ENCODE peak calls at places on chromosomes 11 and 22, in ten cellular contexts. One of them, this sample, is unnamed. For H3K27me3, the result is how much of the 10 kb centered on the place peaks cover.

GRCh38 chr22:45317551-45318167 is 7.9 kb downstream of the FAM118A start:
- DNase-seq in AG04450: no peak
- DNase-seq in heart right ventricle: peak
- DNase-seq in transverse colon: peak
- DNase-seq in brain microvascular endothelial cell: peak
- DNase-seq in dorsolateral prefrontal cortex: peak
- DNase-seq in A673: peak
- DNase-seq in right atrium auricular region: peak
- DNase-seq in ovary: no peak
- DNase-seq in SK-N-SH: peak
- DNase-seq in this sample: no peak

GRCh38 chr11:8839957-8840945 is 70.7 kb upstream of the AKIP1 start:
- DNase-seq in heart right ventricle: no peak
- DNase-seq in right atrium auricular region: no peak
- DNase-seq in transverse colon: peak
- DNase-seq in dorsolateral prefrontal cortex: no peak
- DNase-seq in ovary: no peak
- DNase-seq in AG04450: no peak
- DNase-seq in SK-N-SH: no peak
- DNase-seq in brain microvascular endothelial cell: no peak
- DNase-seq in A673: no peak
- DNase-seq in this sample: no peak

GRCh38 chr11:134119094-134119493 is 50.2 kb downstream of the JAM3 start:
- DNase-seq in AG04450: peak
- DNase-seq in brain microvascular endothelial cell: peak
- DNase-seq in heart right ventricle: no peak
- DNase-seq in ovary: no peak
- DNase-seq in transverse colon: no peak
- DNase-seq in SK-N-SH: no peak
- DNase-seq in A673: no peak
- DNase-seq in dorsolateral prefrontal cortex: no peak
- DNase-seq in right atrium auricular region: no peak
- DNase-seq in this sample: no peak

GRCh38 chr11:133945087-133945974 is 11.4 kb downstream of the IGSF9B start:
- DNase-seq in A673: no peak
- DNase-seq in transverse colon: no peak
- DNase-seq in ovary: no peak
- DNase-seq in heart right ventricle: peak
- DNase-seq in SK-N-SH: peak
- DNase-seq in dorsolateral prefrontal cortex: peak
- DNase-seq in AG04450: no peak
- DNase-seq in right atrium auricular region: peak
- DNase-seq in brain microvascular endothelial cell: no peak
- DNase-seq in this sample: no peak

GRCh38 chr22:19679476-19680099 is 34.7 kb upstream of the SEPTIN5 start:
- DNase-seq in A673: peak
- DNase-seq in SK-N-SH: peak
- DNase-seq in brain microvascular endothelial cell: no peak
- DNase-seq in AG04450: no peak
- DNase-seq in ovary: peak
- DNase-seq in heart right ventricle: peak
- DNase-seq in dorsolateral prefrontal cortex: peak
- DNase-seq in transverse colon: peak
- DNase-seq in right atrium auricular region: no peak
- DNase-seq in this sample: no peak

GRCh38 chr11:45335434-45335833 is 49.3 kb upstream of the SYT13 start:
- DNase-seq in ovary: no peak
- DNase-seq in A673: no peak
- DNase-seq in dorsolateral prefrontal cortex: no peak
- DNase-seq in brain microvascular endothelial cell: no peak
- DNase-seq in transverse colon: no peak
- DNase-seq in right atrium auricular region: no peak
- DNase-seq in heart right ventricle: no peak
- DNase-seq in SK-N-SH: no peak
- DNase-seq in AG04450: no peak
- DNase-seq in this sample: no peak

GRCh38 chr22:40368016-40368415 is 2.4 kb upstream of the SGSM3 start:
- DNase-seq in dorsolateral prefrontal cortex: no peak
- DNase-seq in right atrium auricular region: no peak
- DNase-seq in transverse colon: no peak
- DNase-seq in heart right ventricle: no peak
- DNase-seq in ovary: no peak
- DNase-seq in SK-N-SH: no peak
- DNase-seq in AG04450: no peak
- DNase-seq in brain microvascular endothelial cell: no peak
- DNase-seq in A673: no peak
- DNase-seq in this sample: no peak

GRCh38 chr11:16863382-16863781 is 124.9 kb downstream of the C11orf58 start:
- DNase-seq in ovary: no peak
- DNase-seq in transverse colon: no peak
- DNase-seq in right atrium auricular region: no peak
- DNase-seq in brain microvascular endothelial cell: peak
- DNase-seq in A673: no peak
- DNase-seq in SK-N-SH: no peak
- DNase-seq in heart right ventricle: peak
- DNase-seq in dorsolateral prefrontal cortex: no peak
- DNase-seq in AG04450: no peak
- DNase-seq in this sample: no peak

GRCh38 chr11:69006816-69007215 is 6.2 kb downstream of the MRGPRF start:
- DNase-seq in brain microvascular endothelial cell: no peak
- DNase-seq in A673: no peak
- DNase-seq in SK-N-SH: no peak
- DNase-seq in dorsolateral prefrontal cortex: no peak
- DNase-seq in AG04450: no peak
- DNase-seq in transverse colon: no peak
- DNase-seq in heart right ventricle: no peak
- DNase-seq in right atrium auricular region: no peak
- DNase-seq in ovary: peak
- DNase-seq in this sample: no peak

GRCh38 chr22:42379961-42380537 is 52.2 kb downstream of the NFAM1 start:
- DNase-seq in AG04450: no peak
- DNase-seq in brain microvascular endothelial cell: no peak
- DNase-seq in SK-N-SH: no peak
- DNase-seq in transverse colon: no peak
- DNase-seq in heart right ventricle: no peak
- DNase-seq in ovary: no peak
- DNase-seq in right atrium auricular region: no peak
- DNase-seq in A673: no peak
- DNase-seq in dorsolateral prefrontal cortex: no peak
- DNase-seq in this sample: no peak
- H3K27me3 ChIP-seq in AG04450: under half
- H3K27me3 ChIP-seq in brain microvascular endothelial cell: under half
- H3K27me3 ChIP-seq in SK-N-SH: under half
- H3K27me3 ChIP-seq in transverse colon: under half
- H3K27me3 ChIP-seq in heart right ventricle: under half
- H3K27me3 ChIP-seq in ovary: under half
- H3K27me3 ChIP-seq in right atrium auricular region: under half
- H3K27me3 ChIP-seq in A673: under half
- H3K27me3 ChIP-seq in dorsolateral prefrontal cortex: under half
- H3K27me3 ChIP-seq in this sample: under half

GRCh38 chr11:62724171-62724570 is 3.1 kb downstream of the HNRNPUL2 start:
- DNase-seq in transverse colon: no peak
- DNase-seq in dorsolateral prefrontal cortex: peak
- DNase-seq in heart right ventricle: no peak
- DNase-seq in brain microvascular endothelial cell: no peak
- DNase-seq in right atrium auricular region: no peak
- DNase-seq in ovary: no peak
- DNase-seq in AG04450: no peak
- DNase-seq in SK-N-SH: no peak
- DNase-seq in A673: no peak
- DNase-seq in this sample: no peak
- H3K4me3 ChIP-seq in transverse colon: no peak
- H3K4me3 ChIP-seq in dorsolateral prefrontal cortex: peak
- H3K4me3 ChIP-seq in heart right ventricle: peak
- H3K4me3 ChIP-seq in brain microvascular endothelial cell: peak
- H3K4me3 ChIP-seq in right atrium auricular region: no peak
- H3K4me3 ChIP-seq in ovary: peak
- H3K4me3 ChIP-seq in AG04450: peak
- H3K4me3 ChIP-seq in SK-N-SH: peak
- H3K4me3 ChIP-seq in A673: peak
- H3K4me3 ChIP-seq in this sample: no peak

DNA sequence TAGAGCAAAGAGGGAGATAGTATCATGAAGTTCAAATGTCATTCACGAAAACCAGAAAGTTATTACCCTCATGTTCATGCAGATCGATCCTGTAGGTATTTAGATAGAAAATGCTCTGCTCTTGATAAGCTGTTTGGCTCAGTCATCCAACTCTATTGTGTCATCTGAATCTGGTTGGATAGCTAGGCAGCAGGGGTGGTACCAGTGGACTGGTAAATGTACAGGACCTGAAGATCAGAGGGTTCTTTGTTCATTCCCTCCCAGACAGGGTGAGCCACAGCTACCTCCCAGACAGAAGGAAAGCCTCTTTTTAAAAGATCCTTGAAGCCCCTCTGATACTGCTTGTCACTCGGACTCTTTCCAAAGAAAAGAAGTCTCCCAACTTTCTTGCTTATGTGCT is 29.8 kb upstream of the DRD2 start:
- DNase-seq in heart right ventricle: no peak
- DNase-seq in AG04450: no peak
- DNase-seq in transverse colon: no peak
- DNase-seq in SK-N-SH: no peak
- DNase-seq in A673: no peak
- DNase-seq in ovary: no peak
- DNase-seq in dorsolateral prefrontal cortex: no peak
- DNase-seq in brain microvascular endothelial cell: no peak
- DNase-seq in right atrium auricular region: peak
- DNase-seq in this sample: no peak
- H3K27ac ChIP-seq in heart right ventricle: no peak
- H3K27ac ChIP-seq in AG04450: no peak
- H3K27ac ChIP-seq in transverse colon: no peak
- H3K27ac ChIP-seq in SK-N-SH: no peak
- H3K27ac ChIP-seq in A673: no peak
- H3K27ac ChIP-seq in ovary: no peak
- H3K27ac ChIP-seq in dorsolateral prefrontal cortex: peak
- H3K27ac ChIP-seq in brain microvascular endothelial cell: no peak
- H3K27ac ChIP-seq in right atrium auricular region: no peak
- H3K27ac ChIP-seq in this sample: no peak

DNA sequence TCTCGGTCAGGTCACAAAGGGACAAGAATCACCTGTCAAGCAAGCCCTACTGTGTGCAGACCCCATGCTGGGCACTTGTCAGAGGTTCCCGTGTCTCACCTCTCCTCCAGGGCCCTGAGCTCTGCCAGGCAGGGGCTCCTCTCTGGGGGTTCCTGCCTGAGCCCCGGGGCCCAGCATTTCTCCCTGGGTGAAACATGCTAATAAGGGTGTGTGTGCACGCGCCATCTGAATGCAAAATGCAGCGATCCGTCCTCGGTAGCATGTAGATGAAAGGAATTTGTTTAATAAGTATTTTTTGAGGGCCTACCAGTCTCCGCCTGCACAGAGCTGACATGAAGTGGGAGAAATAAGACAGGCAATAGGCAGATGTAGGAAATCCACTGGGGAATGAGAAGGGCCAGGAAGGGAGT is 5.8 kb downstream of the ELFN2 start:
- DNase-seq in right atrium auricular region: no peak
- DNase-seq in A673: no peak
- DNase-seq in transverse colon: no peak
- DNase-seq in heart right ventricle: no peak
- DNase-seq in SK-N-SH: no peak
- DNase-seq in brain microvascular endothelial cell: no peak
- DNase-seq in dorsolateral prefrontal cortex: no peak
- DNase-seq in AG04450: no peak
- DNase-seq in ovary: no peak
- DNase-seq in this sample: no peak
- H3K27me3 ChIP-seq in right atrium auricular region: under half
- H3K27me3 ChIP-seq in A673: under half
- H3K27me3 ChIP-seq in transverse colon: half or more
- H3K27me3 ChIP-seq in heart right ventricle: half or more
- H3K27me3 ChIP-seq in SK-N-SH: under half
- H3K27me3 ChIP-seq in brain microvascular endothelial cell: under half
- H3K27me3 ChIP-seq in dorsolateral prefrontal cortex: under half
- H3K27me3 ChIP-seq in AG04450: under half
- H3K27me3 ChIP-seq in ovary: under half
- H3K27me3 ChIP-seq in this sample: under half

GRCh38 chr22:47091241-47091691 is 328.8 kb downstream of the TBC1D22A start:
- DNase-seq in ovary: no peak
- DNase-seq in right atrium auricular region: no peak
- DNase-seq in brain microvascular endothelial cell: no peak
- DNase-seq in dorsolateral prefrontal cortex: no peak
- DNase-seq in A673: peak
- DNase-seq in AG04450: no peak
- DNase-seq in heart right ventricle: no peak
- DNase-seq in SK-N-SH: no peak
- DNase-seq in transverse colon: no peak
- DNase-seq in this sample: no peak
- H3K4me3 ChIP-seq in ovary: no peak
- H3K4me3 ChIP-seq in right atrium auricular region: peak
- H3K4me3 ChIP-seq in brain microvascular endothelial cell: peak
- H3K4me3 ChIP-seq in dorsolateral prefrontal cortex: peak
- H3K4me3 ChIP-seq in A673: peak
- H3K4me3 ChIP-seq in AG04450: peak
- H3K4me3 ChIP-seq in heart right ventricle: peak
- H3K4me3 ChIP-seq in SK-N-SH: no peak
- H3K4me3 ChIP-seq in transverse colon: peak
- H3K4me3 ChIP-seq in this sample: no peak

GRCh38 chr22:37744589-37744988 is 47.7 kb downstream of the TRIOBP start:
- DNase-seq in heart right ventricle: no peak
- DNase-seq in ovary: no peak
- DNase-seq in brain microvascular endothelial cell: no peak
- DNase-seq in AG04450: no peak
- DNase-seq in transverse colon: no peak
- DNase-seq in right atrium auricular region: no peak
- DNase-seq in A673: no peak
- DNase-seq in SK-N-SH: no peak
- DNase-seq in dorsolateral prefrontal cortex: no peak
- DNase-seq in this sample: no peak
- H3K27ac ChIP-seq in heart right ventricle: no peak
- H3K27ac ChIP-seq in ovary: peak
- H3K27ac ChIP-seq in brain microvascular endothelial cell: no peak
- H3K27ac ChIP-seq in AG04450: no peak
- H3K27ac ChIP-seq in transverse colon: peak
- H3K27ac ChIP-seq in right atrium auricular region: no peak
- H3K27ac ChIP-seq in A673: no peak
- H3K27ac ChIP-seq in SK-N-SH: no peak
- H3K27ac ChIP-seq in dorsolateral prefrontal cortex: no peak
- H3K27ac ChIP-seq in this sample: no peak

This sample was measured in pancreas.